ENCODE peak calls at places on chromosomes 7 and 10, in ten cellular contexts. B, W, J, G, H, O, P, C, Y and Q are unnamed samples. For H3K27me3, the result is how much of the 10 kb centered on the place peaks cover.

GRCh38 chr7:16637279-16637795 is 8.2 kb downstream of the ANKMY2 start:
- DNase-seq in B (no peak), W (no peak), J (no peak), G (no peak), H (no peak), O (no peak), P (no peak), C (no peak), Y (no peak), Q (no peak)

GRCh38 chr10:14381475-14381874 is 50.8 kb upstream of the FRMD4A start:
- DNase-seq in B (no peak), W (no peak), J (no peak), G (no peak), H (no peak), O (no peak), P (no peak), C (no peak), Y (no peak), Q (no peak)

GRCh38 chr10:44030132-44030531 is 354.8 kb downstream of the CXCL12 start:
- DNase-seq in B (no peak), W (no peak), J (no peak), G (no peak), H (no peak), O (no peak), P (no peak), C (no peak), Y (no peak), Q (no peak)

GRCh38 chr7:37322831-37323230 is 125.8 kb downstream of the ELMO1 start:
- DNase-seq in B (no peak), W (no peak), J (no peak), G (no peak), H (no peak), O (no peak), P (no peak), C (no peak), Y (no peak), Q (no peak)

GRCh38 chr7:133434246-133434865 is 181.5 kb downstream of the EXOC4 start:
- DNase-seq in B (no peak), W (peak), J (no peak), G (no peak), H (no peak), O (no peak), P (no peak), C (no peak), Y (no peak), Q (no peak)

GRCh38 chr7:1677206-1678069 is 7.4 kb downstream of the ELFN1 start:
- DNase-seq in B (peak), W (peak), J (peak), G (no peak), H (no peak), O (no peak), P (no peak), C (no peak), Y (no peak), Q (peak)

GRCh38 chr7:70044064-70044463 is 445.8 kb downstream of the AUTS2 start:
- DNase-seq in B (no peak), W (peak), J (no peak), G (no peak), H (no peak), O (no peak), P (peak), C (no peak), Y (no peak), Q (no peak)

GRCh38 chr10:121681982-121682687 is 83.9 kb upstream of the FGFR2 start:
- DNase-seq in B (no peak), W (no peak), J (no peak), G (no peak), H (no peak), O (no peak), P (no peak), C (no peak), Y (no peak), Q (no peak)

GRCh38 chr7:109282726-109283125 is 713.1 kb downstream of the DNAJB9 start:
- DNase-seq in B (no peak), W (no peak), J (no peak), G (no peak), H (no peak), O (no peak), P (no peak), C (no peak), Y (no peak), Q (peak)

GRCh38 chr7:42932861-42933591 is 850 bp downstream of the MRPL32 start:
- DNase-seq in B (no peak), W (peak), J (no peak), G (no peak), H (no peak), O (no peak), P (no peak), C (no peak), Y (no peak), Q (peak)

GRCh38 chr10:32687116-32687515 is 241.2 kb downstream of the CCDC7 start:
- DNase-seq in B (no peak), W (no peak), J (no peak), G (no peak), H (no peak), O (no peak), P (no peak), C (no peak), Y (no peak), Q (no peak)

GRCh38 chr10:122263971-122264370 is 7.1 kb upstream of the BTBD16 start:
- DNase-seq in B (peak), W (no peak), J (no peak), G (no peak), H (no peak), O (no peak), P (no peak), C (peak), Y (no peak), Q (no peak)

GRCh38 chr7:40382145-40382544 is 247.3 kb downstream of the SUGCT start:
- DNase-seq in B (no peak), W (no peak), J (no peak), G (no peak), H (no peak), O (no peak), P (no peak), C (no peak), Y (no peak), Q (no peak)

GRCh38 chr7:1108264-1108920 is 20.5 kb downstream of the GPER1 start:
- DNase-seq in B (no peak), W (no peak), J (no peak), G (no peak), H (peak), O (no peak), P (no peak), C (no peak), Y (no peak), Q (no peak)

GRCh38 chr10:128928231-128928836 is 538.7 kb upstream of the MGMT start:
- DNase-seq in B (no peak), W (no peak), J (no peak), G (no peak), H (no peak), O (no peak), P (no peak), C (no peak), Y (no peak), Q (no peak)

GRCh38 chr7:36906448-36906847 is 182.2 kb upstream of the AOAH start:
- DNase-seq in B (no peak), W (no peak), J (no peak), G (no peak), H (no peak), O (no peak), P (no peak), C (no peak), Y (no peak), Q (no peak)

GRCh38 chr10:74640134-74640533 is 186.3 kb upstream of the KAT6B start:
- DNase-seq in B (no peak), W (no peak), J (no peak), G (peak), H (no peak), O (no peak), P (no peak), C (no peak), Y (peak), Q (no peak)

GRCh38 chr10:99869581-99869980 is 87.1 kb downstream of the ABCC2 start:
- DNase-seq in B (no peak), W (no peak), J (no peak), G (no peak), H (no peak), O (no peak), P (no peak), C (no peak), Y (no peak), Q (no peak)

GRCh38 chr10:108877130-108877529 is 1046.2 kb downstream of the XPNPEP1 start:
- DNase-seq in B (no peak), W (peak), J (no peak), G (no peak), H (no peak), O (no peak), P (no peak), C (no peak), Y (no peak), Q (no peak)

GRCh38 chr10:36578306-36578705 is 547.1 kb upstream of the ANKRD30A start:
- DNase-seq in B (no peak), W (no peak), J (no peak), G (no peak), H (no peak), O (no peak), P (no peak), C (no peak), Y (no peak), Q (no peak)

GRCh38 chr10:94199565-94199964 is 163.2 kb downstream of the NOC3L start:
- DNase-seq in B (no peak), W (no peak), J (no peak), G (no peak), H (no peak), O (no peak), P (no peak), C (no peak), Y (no peak), Q (no peak)

GRCh38 chr7:13282377-13282980 is 595.0 kb downstream of the ARL4A start:
- DNase-seq in B (no peak), W (peak), J (no peak), G (no peak), H (no peak), O (no peak), P (no peak), C (no peak), Y (no peak), Q (no peak)

GRCh38 chr10:98269435-98269912 is 1.5 kb upstream of the LOXL4 start:
- DNase-seq in B (peak), W (peak), J (peak), G (no peak), H (peak), O (no peak), P (peak), C (peak), Y (peak), Q (no peak)

GRCh38 chr7:92698237-92698841 is 108.1 kb upstream of the FAM133B start:
- DNase-seq in B (no peak), W (peak), J (no peak), G (no peak), H (no peak), O (no peak), P (peak), C (no peak), Y (no peak), Q (peak)

GRCh38 chr7:26485421-26486019 is 193.9 kb downstream of the SNX10 start:
- DNase-seq in B (no peak), W (peak), J (no peak), G (no peak), H (no peak), O (no peak), P (no peak), C (no peak), Y (no peak), Q (no peak)

GRCh38 chr10:112977294-112977951 is 27.4 kb downstream of the TCF7L2 start:
- DNase-seq in B (no peak), W (peak), J (no peak), G (no peak), H (no peak), O (no peak), P (no peak), C (no peak), Y (no peak), Q (no peak)

GRCh38 chr10:47038881-47039557 is 127.8 kb downstream of the PTPN20 start:
- DNase-seq in B (peak), W (no peak), J (no peak), G (no peak), H (peak), O (no peak), P (no peak), C (peak), Y (no peak), Q (no peak)

GRCh38 chr7:124155400-124156022 is 122.6 kb upstream of the TMEM229A start:
- DNase-seq in B (no peak), W (peak), J (no peak), G (no peak), H (no peak), O (no peak), P (no peak), C (no peak), Y (no peak), Q (no peak)

GRCh38 chr10:72044417-72045041 is 43.8 kb downstream of the SPOCK2 start:
- DNase-seq in B (peak), W (peak), J (no peak), G (no peak), H (peak), O (no peak), P (no peak), C (peak), Y (no peak), Q (peak)

GRCh38 chr7:128322040-128322643 is 21.6 kb downstream of the RBM28 start:
- DNase-seq in B (no peak), W (peak), J (no peak), G (no peak), H (no peak), O (no peak), P (no peak), C (no peak), Y (no peak), Q (no peak)

GRCh38 chr7:155804897-155805825 is 7.1 kb downstream of the SHH start:
- DNase-seq in B (no peak), W (peak), J (no peak), G (no peak), H (peak), O (no peak), P (peak), C (no peak), Y (no peak), Q (peak)

GRCh38 chr7:803243-803635 is 29.0 kb upstream of the SUN1 start:
- DNase-seq in B (no peak), W (no peak), J (no peak), G (no peak), H (peak), O (no peak), P (no peak), C (no peak), Y (no peak), Q (no peak)

GRCh38 chr7:31129067-31129466 is 77.0 kb downstream of the ADCYAP1R1 start:
- DNase-seq in B (no peak), W (no peak), J (no peak), G (no peak), H (no peak), O (peak), P (no peak), C (no peak), Y (no peak), Q (no peak)

GRCh38 chr7:79876769-79877362 is 257.8 kb upstream of the GNAI1 start:
- DNase-seq in B (no peak), W (no peak), J (no peak), G (no peak), H (no peak), O (no peak), P (no peak), C (no peak), Y (no peak), Q (no peak)

GRCh38 chr10:86234553-86235270 is 131.9 kb downstream of the GRID1 start:
- DNase-seq in B (no peak), W (no peak), J (no peak), G (no peak), H (no peak), O (no peak), P (no peak), C (no peak), Y (no peak), Q (no peak)

GRCh38 chr7:23356726-23357125 is 57.6 kb downstream of the MALSU1 start:
- DNase-seq in B (no peak), W (no peak), J (no peak), G (no peak), H (no peak), O (no peak), P (no peak), C (no peak), Y (no peak), Q (no peak)

GRCh38 chr7:151197932-151198331 is 10.9 kb upstream of the ASB10 start:
- DNase-seq in B (no peak), W (no peak), J (no peak), G (no peak), H (no peak), O (no peak), P (no peak), C (no peak), Y (no peak), Q (no peak)
- H3K27me3 ChIP-seq in B (under half), W (half or more), J (under half), G (under half), H (under half), O (under half), P (under half), C (under half), Y (under half), Q (under half)

DNA sequence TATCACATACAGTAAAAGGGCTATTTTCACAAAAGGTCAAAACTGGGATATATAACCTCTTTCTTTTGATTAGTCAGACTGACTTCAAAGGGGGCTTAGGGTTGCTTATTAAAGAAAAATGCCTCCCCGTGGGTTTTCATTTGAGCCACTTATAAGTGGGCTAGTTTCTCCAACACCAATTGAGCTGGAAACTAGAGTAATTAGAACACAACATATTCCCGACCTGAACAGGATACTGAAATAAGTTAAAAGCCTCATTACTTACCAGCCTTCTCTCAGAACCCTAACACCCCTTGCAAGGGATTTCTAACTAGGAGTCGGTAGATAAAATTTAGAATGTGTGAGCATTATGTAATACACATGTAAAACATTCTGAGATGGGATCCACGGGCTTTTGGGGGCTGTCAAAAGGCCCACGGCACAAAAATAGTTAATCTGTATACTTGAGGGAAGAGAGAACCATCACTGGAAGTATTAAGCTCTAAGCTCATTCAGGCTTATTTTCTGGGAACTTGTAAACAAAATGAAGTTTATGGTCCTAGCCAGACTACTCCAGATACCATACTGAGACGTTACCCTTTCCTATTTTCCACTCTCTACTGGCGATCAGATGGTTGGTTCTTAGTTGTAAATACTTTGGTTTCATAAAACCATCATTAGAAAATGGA is 29.3 kb upstream of the KMT2E start:
- DNase-seq in B (no peak), W (no peak), J (no peak), G (no peak), H (no peak), O (no peak), P (no peak), C (no peak), Y (no peak), Q (no peak)
- H3K4me3 ChIP-seq in B (peak), W (peak), J (peak), G (peak), H (peak), O (peak), P (no peak), C (peak), Y (peak), Q (peak)

GRCh38 chr7:137957887-137958286 is 44.0 kb downstream of the CREB3L2 start:
- DNase-seq in B (no peak), W (no peak), J (no peak), G (no peak), H (no peak), O (no peak), P (no peak), C (no peak), Y (no peak), Q (no peak)
- TF ChIP-seq EP300 in B (no peak), W (no peak), J (no peak), G (no peak), H (no peak), O (no peak), P (no peak), C (no peak), Y (no peak), Q (no peak)

DNA sequence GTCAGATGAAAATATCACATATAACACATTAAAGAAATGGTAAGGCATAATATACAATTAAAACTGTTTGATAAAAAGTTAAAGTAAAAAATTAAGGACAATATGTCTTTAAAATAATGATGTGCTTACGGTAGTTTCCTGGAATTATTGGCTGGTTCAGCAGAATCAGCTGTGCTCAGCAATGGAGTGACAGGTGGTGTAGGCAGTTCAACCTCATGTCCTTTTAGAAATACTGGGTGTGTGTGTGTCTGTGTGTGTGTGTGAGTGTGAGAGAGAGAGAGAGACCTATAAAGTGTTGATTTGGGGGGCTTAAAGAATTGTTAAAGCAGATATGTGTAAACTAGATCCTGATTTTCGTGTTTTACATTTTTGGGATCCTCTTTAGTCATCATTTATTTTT is 141.2 kb downstream of the ADAM22 start:
- DNase-seq in B (no peak), W (no peak), J (no peak), G (no peak), H (no peak), O (no peak), P (no peak), C (no peak), Y (no peak), Q (no peak)
- H3K27me3 ChIP-seq in B (under half), W (under half), J (under half), G (under half), H (under half), O (under half), P (under half), C (under half), Y (under half), Q (under half)

DNA sequence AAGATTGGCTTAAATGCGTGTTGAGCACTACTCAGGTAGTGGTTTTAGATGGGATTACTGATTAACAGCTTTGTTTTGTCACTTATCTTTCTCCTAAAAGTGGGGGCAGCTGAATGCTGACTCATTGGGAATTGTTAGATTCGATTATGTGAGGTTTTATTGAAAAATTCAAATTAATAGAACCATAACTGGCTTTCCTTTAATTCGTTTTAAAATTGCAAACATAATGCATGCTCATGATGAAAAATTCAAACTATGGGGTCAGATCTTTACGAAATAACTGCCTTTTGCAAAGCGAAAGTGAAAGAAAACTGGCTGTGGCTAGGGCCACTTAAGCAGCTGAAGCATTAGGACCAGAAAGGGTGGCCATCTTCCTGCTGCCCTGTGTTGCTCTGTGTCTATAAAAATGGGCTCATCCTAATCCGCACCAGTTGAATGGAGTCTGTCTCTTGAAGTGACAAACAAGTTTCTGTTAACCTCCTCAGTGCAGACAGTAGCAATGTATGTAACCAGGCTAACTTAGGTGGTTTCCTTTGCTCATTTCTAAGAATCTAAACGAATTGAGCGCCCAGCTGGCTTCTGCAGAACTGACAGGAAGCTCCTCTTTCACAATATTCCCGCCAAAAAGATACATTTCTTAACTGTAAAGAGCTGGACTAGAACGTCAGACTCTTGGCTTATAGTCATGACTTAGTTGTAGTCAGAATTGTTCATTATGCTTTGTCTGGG is 27.8 kb downstream of the DENND10 start:
- DNase-seq in B (peak), W (no peak), J (no peak), G (peak), H (no peak), O (no peak), P (no peak), C (no peak), Y (no peak), Q (no peak)
- H3K4me3 ChIP-seq in B (peak), W (no peak), J (peak), G (peak), H (peak), O (peak), P (no peak), C (peak), Y (no peak), Q (peak)